ENCODE peak calls at places on chromosomes 5 and 9, in nine cellular contexts. W is astrocyte of the spinal cord, U is stomach, T is endothelial cell, Q is AG09309, V is lower lobe of right lung, N is WTC11, A is GM10248, P is PC-3. C is an unnamed sample.

GRCh38 chr5:169626779-169627178 is 10.3 kb upstream of the DOCK2 start:
- DNase-seq in T (no peak), Q (peak; percentile 90), U (no peak), A (no peak), N (no peak), P (peak; percentile 80), V (no peak), W (peak; percentile 96), C (no peak)

GRCh38 chr5:10513501-10514442 is 50.1 kb upstream of the ANKRD33B start:
- DNase-seq in P (peak; percentile 31), V (no peak), U (no peak), Q (peak; percentile 50), W (peak; percentile 87), T (peak; percentile 51), A (no peak), N (peak; percentile 54), C (no peak)

GRCh38 chr5:34547300-34548085 is 108.6 kb upstream of the RAI14 start:
- DNase-seq in P (no peak), A (no peak), V (no peak), Q (no peak), N (no peak), W (no peak), U (no peak), T (no peak), C (no peak)

GRCh38 chr9:74551266-74551665 is 54.1 kb downstream of the RORB start:
- DNase-seq in V (no peak), T (no peak), P (no peak), Q (no peak), A (no peak), W (no peak), N (no peak), U (no peak), C (no peak)

GRCh38 chr5:111635946-111636315 is 121.1 kb downstream of the NREP start:
- DNase-seq in W (no peak), A (no peak), U (no peak), P (no peak), V (no peak), T (no peak), N (no peak), Q (peak; percentile 55), C (no peak)

GRCh38 chr9:16575878-16576245 is 294.6 kb downstream of the BNC2 start:
- DNase-seq in V (no peak), Q (no peak), T (no peak), W (no peak), U (no peak), P (no peak), N (no peak), A (no peak), C (no peak)

GRCh38 chr5:103461223-103461622 is 101.4 kb downstream of the NUDT12 start:
- DNase-seq in P (peak; percentile 93), U (no peak), N (no peak), V (no peak), Q (peak; percentile 61), A (no peak), T (no peak), W (peak; percentile 86), C (no peak)

GRCh38 chr9:132486706-132487350 is 76.8 kb downstream of the CFAP77 start:
- DNase-seq in P (no peak), A (no peak), U (no peak), N (no peak), W (no peak), Q (no peak), T (no peak), V (no peak), C (peak; percentile 47)

GRCh38 chr9:37104183-37104889 is 16.0 kb upstream of the ZCCHC7 start:
- DNase-seq in N (no peak), A (no peak), U (no peak), V (no peak), P (peak; percentile 56), Q (peak; percentile 54), W (peak; percentile 63), T (no peak), C (no peak)

GRCh38 chr5:159067201-159067600 is 32.5 kb downstream of the EBF1 start:
- DNase-seq in P (no peak), W (no peak), N (no peak), T (no peak), A (no peak), V (no peak), U (no peak), Q (no peak), C (no peak)

GRCh38 chr5:33299621-33300208 is 141.1 kb upstream of the TARS1 start:
- DNase-seq in T (peak; percentile 9), U (no peak), A (peak; percentile 3), N (no peak), W (peak; percentile 79), V (no peak), P (peak; percentile 72), Q (no peak), C (no peak)

GRCh38 chr9:124145903-124146575 is 111.7 kb upstream of the NEK6 start:
- DNase-seq in T (no peak), P (peak; percentile 4), Q (no peak), U (no peak), A (no peak), W (no peak), V (no peak), N (no peak), C (no peak)

GRCh38 chr5:407051-407450 is 35.9 kb upstream of the EXOC3 start:
- DNase-seq in N (no peak), V (no peak), Q (no peak), P (peak; percentile 63), W (no peak), U (no peak), A (no peak), T (no peak), C (no peak)

GRCh38 chr5:115170128-115170923 is 618 bp upstream of the TRIM36 start:
- DNase-seq in Q (no peak), N (peak; percentile 62), U (no peak), W (no peak), T (peak; percentile 40), V (peak; percentile 52), P (peak; percentile 27), A (no peak), C (no peak)

DNA sequence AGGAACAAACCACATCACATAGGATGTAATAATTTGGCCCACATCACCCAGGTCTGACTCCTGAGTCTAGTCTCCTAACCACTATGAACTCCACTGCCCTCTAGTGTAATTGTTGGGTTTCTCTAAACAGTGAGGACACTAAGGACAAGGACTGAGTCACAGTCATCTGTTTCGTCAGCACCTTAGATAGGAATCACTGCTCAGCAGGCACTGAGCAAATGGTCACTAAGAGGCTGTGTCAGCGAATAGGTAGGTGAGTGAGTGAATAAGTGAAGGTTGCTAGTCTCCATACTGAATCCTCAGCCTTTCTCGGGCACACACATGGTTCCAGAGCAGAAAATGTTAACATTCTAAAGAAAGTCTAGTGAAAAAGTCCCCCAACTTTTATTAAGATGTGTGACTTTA is 278.6 kb downstream of the SPOCK1 start:
- DNase-seq in P (peak; percentile 93), Q (peak; percentile 55), T (peak; percentile 14), U (no peak), W (peak; percentile 66), V (no peak), A (peak; percentile 31), N (no peak), C (no peak)
- TF ChIP-seq CTCF in P (peak; percentile 76), Q (peak; percentile 63), T (peak; percentile 43), U (peak; percentile 14), W (peak; percentile 46), V (peak; percentile 30), A (peak; percentile 35), N (peak; percentile 16), C (peak; percentile 74)

GRCh38 chr9:88173378-88173999 is 35.2 kb upstream of the SPATA31C2 start:
- DNase-seq in V (no peak), A (peak; percentile 32), T (peak; percentile 70), N (peak; percentile 66), P (peak; percentile 79), Q (peak; percentile 40), U (no peak), W (peak; percentile 71), C (no peak)

GRCh38 chr9:88177343-88177742 is 39.1 kb upstream of the SPATA31C2 start:
- DNase-seq in A (no peak), N (no peak), T (no peak), U (no peak), V (no peak), P (no peak), Q (no peak), W (no peak), C (no peak)

GRCh38 chr9:88169700-88170099 is 31.4 kb upstream of the SPATA31C2 start:
- DNase-seq in Q (no peak), U (no peak), T (no peak), N (no peak), A (no peak), V (no peak), W (no peak), P (no peak), C (no peak)

GRCh38 chr9:88179080-88179521 is 40.8 kb upstream of the SPATA31C2 start:
- DNase-seq in Q (no peak), V (peak; percentile 52), W (no peak), T (no peak), A (no peak), U (no peak), N (no peak), P (no peak), C (no peak)

GRCh38 chr9:88174324-88174723 is 36.0 kb upstream of the SPATA31C2 start:
- DNase-seq in V (no peak), A (no peak), W (no peak), U (no peak), P (peak; percentile 29), T (no peak), Q (no peak), N (no peak), C (no peak)
- TF ChIP-seq CTCF in V (no peak), A (no peak), W (peak; percentile 1), U (no peak), P (peak; percentile 39), T (no peak), Q (peak; percentile 5), N (no peak), C (no peak)

GRCh38 chr5:142639455-142639854 is 46.4 kb downstream of the FGF1 start:
- DNase-seq in W (no peak), Q (no peak), T (no peak), A (no peak), V (no peak), N (no peak), U (no peak), P (no peak), C (no peak)
- TF ChIP-seq CTCF in W (no peak), Q (no peak), T (no peak), A (no peak), V (no peak), N (no peak), U (no peak), P (no peak), C (no peak)

DNA sequence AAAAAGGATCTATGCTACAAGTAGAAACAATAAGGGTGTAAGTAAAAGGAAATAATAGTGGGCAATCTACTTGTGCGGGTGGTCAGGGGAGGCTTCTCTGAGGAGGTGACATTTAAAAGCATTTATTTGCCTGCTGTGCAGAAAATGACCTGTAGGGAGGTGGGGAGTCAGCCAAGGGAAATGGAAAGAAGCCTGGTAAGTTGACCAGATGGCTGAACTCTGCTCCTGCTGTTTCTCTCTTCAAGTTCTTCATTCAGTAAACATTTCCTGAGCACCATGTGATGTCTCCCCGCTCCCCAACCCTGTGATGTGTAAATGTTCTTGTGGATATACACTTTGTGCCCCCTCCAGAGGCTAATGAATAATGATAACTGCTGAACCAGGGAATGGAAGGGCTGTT is 9.9 kb upstream of the SPIN1 start:
- DNase-seq in Q (no peak), T (no peak), U (no peak), V (no peak), W (peak; percentile 15), P (no peak), A (no peak), N (peak; percentile 48), C (no peak)
- TF ChIP-seq CTCF in Q (no peak), T (peak; percentile 22), U (no peak), V (no peak), W (no peak), P (no peak), A (no peak), N (no peak), C (no peak)

C was measured in D721Med.